ENCODE peak calls at places on chromosomes 6 and 20, in seven cellular contexts. K is lower lobe of right lung, E is pancreas, F is A549, P is astrocyte of the spinal cord, B is epithelial cell of esophagus, H is AG09309. N is an unnamed sample.

GRCh38 chr6:109308018-109308492 is 74.2 kb downstream of the CD164 start:
- DNase-seq in F (peak), K (peak), P (peak), B (peak), H (peak), E (no peak), N (no peak)

GRCh38 chr20:56440346-56441007 is 27.9 kb upstream of the RTF2 start:
- DNase-seq in B (no peak), K (no peak), F (no peak), P (peak), E (no peak), H (no peak), N (no peak)

GRCh38 chr6:103122766-103123601 is 1729.5 kb downstream of the GRIK2 start:
- DNase-seq in H (no peak), E (peak), P (peak), B (peak), F (no peak), K (peak), N (peak)

GRCh38 chr6:148524976-148525375 is 182.3 kb downstream of the SASH1 start:
- DNase-seq in F (no peak), B (no peak), K (no peak), H (no peak), P (peak), E (no peak), N (no peak)

GRCh38 chr6:64580346-64580745 is 944.7 kb downstream of the PHF3 start:
- DNase-seq in P (peak), E (no peak), B (peak), H (no peak), K (no peak), F (no peak), N (no peak)

GRCh38 chr6:167113935-167114910 is 8.7 kb upstream of the CCR6 start:
- DNase-seq in F (no peak), H (no peak), B (no peak), P (no peak), E (no peak), K (no peak), N (peak)

GRCh38 chr20:4445780-4446179 is 275.9 kb upstream of the PRND start:
- DNase-seq in K (no peak), H (no peak), E (no peak), P (no peak), B (no peak), F (no peak), N (no peak)

GRCh38 chr20:37386505-37387201 is 40.7 kb downstream of the SRC start:
- DNase-seq in E (peak), B (no peak), P (no peak), H (no peak), K (peak), F (no peak), N (no peak)

GRCh38 chr6:149311293-149311692 is 6.2 kb upstream of the TAB2 start:
- DNase-seq in P (no peak), H (no peak), K (no peak), B (no peak), E (no peak), F (no peak), N (no peak)

GRCh38 chr20:57619053-57619831 is 984 bp downstream of the ZBP1 start:
- DNase-seq in P (no peak), E (no peak), H (no peak), B (no peak), K (peak), F (no peak), N (no peak)

GRCh38 chr6:32337166-32337805 is 34.4 kb downstream of the TSBP1 start:
- DNase-seq in H (no peak), K (no peak), P (no peak), E (no peak), F (no peak), B (no peak), N (no peak)

GRCh38 chr6:73180076-73180717 is 45.1 kb downstream of the KHDC1L start:
- DNase-seq in P (no peak), B (peak), K (no peak), F (no peak), H (peak), E (no peak), N (no peak)

GRCh38 chr6:80165819-80166218 is 59.3 kb downstream of the BCKDHB start:
- DNase-seq in H (no peak), E (no peak), P (no peak), K (no peak), F (no peak), B (no peak), N (no peak)

GRCh38 chr20:34333786-34334185 is 29.3 kb upstream of the ITCH start:
- DNase-seq in F (no peak), E (no peak), K (no peak), H (no peak), P (no peak), B (no peak), N (no peak)

GRCh38 chr20:34334654-34335407 is 28.2 kb upstream of the ITCH start:
- DNase-seq in P (no peak), F (no peak), E (no peak), K (no peak), B (peak), H (no peak), N (no peak)

GRCh38 chr20:34343458-34344255 is 19.4 kb upstream of the ITCH start:
- DNase-seq in H (no peak), B (no peak), F (no peak), E (no peak), P (no peak), K (no peak), N (no peak)

GRCh38 chr20:34337544-34337943 is 25.5 kb upstream of the ITCH start:
- DNase-seq in H (no peak), F (no peak), K (no peak), B (no peak), P (no peak), E (no peak), N (no peak)

DNA sequence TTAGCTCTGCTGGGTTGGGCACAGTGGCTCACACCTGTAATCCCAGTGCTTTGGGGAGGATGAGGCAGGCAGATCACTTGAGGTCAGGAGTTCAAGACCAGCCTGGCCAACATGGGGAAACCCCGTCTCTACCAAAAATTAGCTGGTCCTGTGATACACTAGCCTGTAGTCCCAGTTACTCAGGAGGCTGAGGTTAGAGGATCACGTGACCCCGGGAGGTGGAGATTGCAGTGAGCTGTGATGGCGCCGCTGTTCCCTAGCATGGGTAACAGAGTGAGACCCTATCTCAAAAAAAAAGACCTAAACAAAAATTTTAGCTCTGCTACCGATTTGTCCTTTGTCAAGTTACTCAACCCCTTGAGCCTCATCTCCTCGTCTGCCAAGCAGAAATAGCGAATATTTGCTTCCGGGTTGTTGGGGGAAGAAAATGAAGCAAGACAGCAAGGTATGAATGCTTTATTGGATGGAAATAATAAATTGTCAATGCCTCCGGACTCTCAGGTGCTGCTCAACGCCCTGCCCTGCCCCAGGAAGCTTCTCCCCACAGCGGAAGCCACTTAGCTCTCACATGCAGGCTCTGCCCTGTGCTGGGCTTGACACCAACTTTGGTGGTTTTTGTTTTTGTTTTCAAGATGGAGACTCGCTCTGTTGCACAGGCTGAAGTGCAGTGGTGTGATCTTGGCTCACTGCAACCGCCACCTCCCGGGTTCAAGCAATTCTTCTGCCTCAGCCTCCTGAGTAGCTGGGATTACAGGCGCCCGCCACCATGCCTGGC is 24.9 kb upstream of the ITCH start:
- DNase-seq in P (no peak), B (no peak), E (no peak), K (no peak), F (no peak), H (no peak), N (no peak)
- H3K4me3 ChIP-seq in P (no peak), B (no peak), E (no peak), K (no peak), F (no peak), H (no peak), N (no peak)

DNA sequence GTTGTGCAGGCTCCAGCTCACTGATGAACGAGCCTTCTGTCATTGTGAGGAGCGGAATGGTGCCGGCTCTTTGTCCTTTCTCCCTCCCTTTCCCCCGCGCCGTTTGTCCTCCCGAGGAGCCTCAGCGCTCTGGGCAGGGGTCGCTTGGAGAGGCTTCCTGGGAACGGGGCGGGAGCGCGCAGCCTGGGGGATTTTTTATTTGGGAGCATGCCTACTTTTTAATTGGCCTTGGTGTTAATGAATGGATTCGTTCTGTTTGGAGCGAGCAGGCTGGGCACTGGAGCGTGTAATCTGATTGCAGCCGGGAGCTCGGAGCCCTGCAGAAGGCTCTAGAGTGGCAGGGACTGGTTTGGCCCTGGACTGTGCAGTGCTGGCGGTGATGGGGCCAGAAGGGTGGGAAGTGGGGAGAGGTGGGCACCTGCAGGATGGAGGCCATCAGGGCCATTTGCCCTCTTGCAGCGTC is 118.8 kb downstream of the CDH4 start:
- DNase-seq in K (no peak), H (no peak), P (no peak), F (no peak), B (no peak), E (no peak), N (no peak)
- H3K4me3 ChIP-seq in K (no peak), H (no peak), P (no peak), F (no peak), B (no peak), E (no peak), N (no peak)

DNA sequence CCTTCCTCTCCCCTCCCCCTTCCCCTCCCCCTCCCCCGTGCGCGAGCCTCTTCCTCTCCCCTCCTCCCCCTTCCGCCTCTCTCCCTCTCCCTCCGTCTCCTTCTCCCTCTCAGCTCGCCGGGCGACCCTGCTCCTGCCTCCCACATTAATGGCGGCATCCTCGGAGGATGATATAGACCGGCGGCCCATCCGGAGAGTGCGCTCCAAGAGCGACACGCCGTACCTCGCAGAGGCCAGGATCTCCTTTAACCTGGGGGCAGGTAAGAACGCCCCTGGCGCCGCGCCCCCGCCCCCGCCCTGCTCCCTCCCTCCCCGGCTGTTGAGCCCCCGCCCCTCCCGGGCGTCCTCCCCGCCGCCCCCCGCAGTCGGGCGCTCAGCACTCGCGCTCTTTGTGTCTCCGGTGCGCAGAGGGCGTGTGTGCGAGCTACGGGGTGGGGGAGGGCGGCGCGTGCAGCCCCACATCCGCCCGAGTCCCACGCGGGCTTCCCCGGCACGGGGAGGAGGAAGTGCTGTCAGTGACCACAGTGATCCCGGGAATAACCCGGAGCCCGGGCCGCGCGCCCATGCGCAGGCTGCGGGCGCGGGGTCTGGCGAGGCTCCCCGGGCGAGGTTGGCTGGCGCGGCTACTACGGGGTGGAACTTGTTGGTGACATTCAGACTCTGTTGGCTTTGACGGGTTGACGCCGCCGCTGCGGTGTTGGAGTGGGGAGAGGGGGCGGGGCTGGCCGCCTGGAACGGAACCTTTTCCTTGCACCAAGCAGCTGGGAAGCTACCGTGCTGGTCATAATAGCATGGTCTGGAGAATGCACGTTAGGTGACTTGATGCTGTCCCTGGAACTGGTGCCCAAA is 33.2 kb downstream of the PHACTR1 start:
- DNase-seq in F (no peak), K (no peak), P (no peak), E (peak), B (no peak), H (no peak), N (peak)
- H3K4me3 ChIP-seq in F (no peak), K (no peak), P (peak), E (peak), B (no peak), H (no peak), N (peak)

GRCh38 chr6:50845499-50846108 is 26.9 kb downstream of the TFAP2B start:
- DNase-seq in P (no peak), F (no peak), H (no peak), B (no peak), E (no peak), K (no peak), N (no peak)

GRCh38 chr6:50842446-50842845 is 23.8 kb downstream of the TFAP2B start:
- DNase-seq in K (no peak), E (no peak), P (no peak), F (no peak), B (no peak), H (no peak), N (no peak)

GRCh38 chr6:50846109-50846859 is 27.6 kb downstream of the TFAP2B start:
- DNase-seq in F (no peak), K (no peak), H (no peak), P (no peak), B (no peak), E (no peak), N (no peak)

GRCh38 chr6:50842861-50843384 is 24.3 kb downstream of the TFAP2B start:
- DNase-seq in F (no peak), H (no peak), P (no peak), B (no peak), E (no peak), K (no peak), N (no peak)

DNA sequence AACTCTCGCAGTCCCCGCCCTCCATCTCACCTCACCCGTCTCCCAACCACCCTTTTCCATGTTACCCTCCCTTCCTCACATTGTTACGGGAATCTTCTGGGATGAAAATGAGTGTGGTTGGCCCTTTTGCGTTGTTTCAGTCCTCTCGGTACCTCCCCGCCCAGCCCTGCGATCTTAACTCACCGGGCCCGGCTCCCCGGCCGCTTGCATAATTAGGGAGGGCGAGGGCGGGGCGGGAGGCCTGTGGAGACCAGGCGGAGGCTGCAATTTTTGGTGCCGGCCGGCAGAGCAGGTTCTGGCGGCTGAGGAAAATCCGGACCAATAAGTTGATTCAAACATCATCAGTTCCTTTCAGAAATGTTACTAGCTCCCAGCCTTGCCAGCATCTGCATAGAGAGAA is 25.2 kb downstream of the TFAP2B start:
- DNase-seq in F (peak), E (no peak), B (peak), P (no peak), K (peak), H (no peak), N (no peak)
- H3K4me3 ChIP-seq in F (no peak), E (no peak), B (no peak), P (no peak), K (no peak), H (no peak), N (no peak)